ENCODE peak calls at places on chromosomes 12 and 14, in eight cellular contexts. N is WTC11; Y is head of caudate nucleus; D is PC-9; Z is effector memory CD4-positive, alpha-beta T cell; P is A549; L is activated CD8-positive, alpha-beta memory T cell treated with anti-CD3 and anti-CD28 coated beads for 24 hours; G is NCI-H510A. T is an unnamed sample.

GRCh38 chr12:10121278-10121677 is 8.7 kb downstream of the CLEC7A start:
- DNase-seq in P (no peak), D (no peak), Z (no peak), L (no peak), N (no peak), Y (no peak), G (no peak), T (no peak)

GRCh38 chr12:2578772-2579171 is 216.0 kb upstream of the FKBP4 start:
- DNase-seq in Y (no peak), Z (no peak), D (no peak), N (no peak), P (no peak), L (no peak), G (no peak), T (no peak)

GRCh38 chr12:123967121-123967586 is 5.5 kb downstream of the CCDC92 start:
- DNase-seq in Y (no peak), L (no peak), Z (no peak), D (no peak), N (no peak), P (no peak), G (no peak), T (no peak)

GRCh38 chr12:13094349-13094748 is 9.1 kb downstream of the GSG1 start:
- DNase-seq in N (no peak), G (no peak), D (peak; percentile 30), Y (no peak), P (no peak), Z (no peak), L (no peak), T (no peak)

GRCh38 chr12:76798864-76799263 is 34.9 kb downstream of the ZDHHC17 start:
- DNase-seq in D (no peak), Z (no peak), Y (no peak), P (no peak), L (no peak), N (no peak), G (no peak), T (no peak)

GRCh38 chr12:42701079-42701478 is 111.5 kb upstream of the PRICKLE1 start:
- DNase-seq in N (no peak), Z (no peak), Y (no peak), D (no peak), L (no peak), G (no peak), P (no peak), T (no peak)

GRCh38 chr12:106170285-106170684 is 31.5 kb upstream of the NUAK1 start:
- DNase-seq in D (peak; percentile 4), P (no peak), N (no peak), Z (no peak), G (no peak), L (no peak), Y (no peak), T (no peak)

GRCh38 chr12:54680374-54680773 is 32.2 kb upstream of the DCD start:
- DNase-seq in Y (no peak), P (peak; percentile 43), L (no peak), Z (no peak), D (peak; percentile 7), N (peak; percentile 85), G (no peak), T (no peak)

GRCh38 chr14:95500772-95501401 is 15.6 kb downstream of the SYNE3 start:
- DNase-seq in L (no peak), G (no peak), N (no peak), D (no peak), P (no peak), Y (peak; percentile 55), Z (no peak), T (no peak)

GRCh38 chr12:123971770-123972447 is 722 bp downstream of the CCDC92 start:
- DNase-seq in N (peak; percentile 85), P (peak; percentile 52), G (no peak), L (peak; percentile 73), D (peak; percentile 24), Y (peak; percentile 39), Z (peak; percentile 6), T (no peak)